ENCODE peak calls at places on chromosomes 13 and 19, in seven cellular contexts. P is PC-9; C is GM23338; M is right atrium auricular region; R is CD4-positive, alpha-beta memory T cell; Y is Peyer's patch; Q is RWPE1. J is an unnamed sample.

GRCh38 chr13:78589206-78589605 is 14.1 kb downstream of the POU4F1 start:
- DNase-seq in M (no peak), P (no peak), C (peak), Y (no peak), R (no peak), Q (peak), J (no peak)

GRCh38 chr19:35348909-35349611 is 1.4 kb downstream of the FFAR1 start:
- DNase-seq in R (no peak), P (no peak), Q (no peak), C (peak), Y (peak), M (no peak), J (no peak)

GRCh38 chr13:90105881-90106496 is 1241.5 kb upstream of the MIR17HG start:
- DNase-seq in Q (no peak), R (no peak), P (no peak), Y (no peak), C (no peak), M (no peak), J (no peak)

GRCh38 chr13:109671919-109672318 is 114.5 kb downstream of the IRS2 start:
- DNase-seq in C (no peak), M (no peak), Q (no peak), R (no peak), P (no peak), Y (no peak), J (no peak)

GRCh38 chr13:84655677-84656076 is 773.4 kb upstream of the SLITRK1 start:
- DNase-seq in M (no peak), Q (no peak), R (no peak), P (no peak), Y (no peak), C (peak), J (no peak)

GRCh38 chr13:29594310-29594709 is 1.2 kb downstream of the SLC7A1 start:
- DNase-seq in Q (peak), C (peak), Y (peak), P (peak), M (peak), R (peak), J (no peak)

GRCh38 chr13:23644527-23644926 is 74.3 kb downstream of the TNFRSF19 start:
- DNase-seq in C (no peak), P (no peak), Y (no peak), M (no peak), R (no peak), Q (no peak), J (no peak)

GRCh38 chr13:36764957-36765356 is 54.1 kb upstream of the RFXAP start:
- DNase-seq in Q (no peak), C (peak), P (no peak), Y (no peak), M (no peak), R (no peak), J (no peak)

GRCh38 chr13:59266478-59267063 is 897.2 kb downstream of the DIAPH3 start:
- DNase-seq in Y (no peak), P (no peak), R (no peak), Q (no peak), M (no peak), C (no peak), J (no peak)

GRCh38 chr19:12779162-12779993 is 4.0 kb upstream of the HOOK2 start:
- DNase-seq in Q (no peak), M (peak), Y (no peak), C (peak), R (no peak), P (peak), J (no peak)

GRCh38 chr19:43674630-43674982 is 4.6 kb upstream of the PLAUR start:
- DNase-seq in P (peak), Y (no peak), C (no peak), Q (no peak), M (no peak), R (no peak), J (no peak)

GRCh38 chr13:99751517-99752199 is 219.9 kb downstream of the ZIC5 start:
- DNase-seq in M (no peak), R (no peak), Q (no peak), P (no peak), C (no peak), Y (no peak), J (no peak)

GRCh38 chr19:3338541-3339181 is 27.7 kb upstream of the NFIC start:
- DNase-seq in Y (peak), M (no peak), C (no peak), Q (no peak), P (no peak), R (peak), J (peak)